ENCODE peak calls at places on chromosomes 11 and 22, in ten cellular contexts. P is NCI-H1417 treated with DMSO at 0.1 percent for 48 hours; R is OCI-M1; S is NCI-H774; O is foreskin fibroblast; U is stimulated activated CD4-positive, alpha-beta T cell treated with anti-CD3 and anti-CD28 coated beads, Interleukin-1b, Interleukin-23, amount 100 ng/mL, for 24 hours; W is RWPE1; B is fibroblast of gingiva; M is lung; T is adrenal gland. X is an unnamed sample.

GRCh38 chr11:94060401-94060800 is 39.2 kb downstream of the HEPHL1 start:
- DNase-seq in S (no peak), R (peak), O (no peak), W (peak), B (no peak), M (no peak), P (no peak), T (no peak), U (no peak), X (no peak)

GRCh38 chr11:44005956-44006355 is 41.8 kb upstream of the ACCSL start:
- DNase-seq in P (no peak), B (no peak), R (no peak), W (no peak), T (no peak), U (no peak), O (no peak), M (no peak), S (no peak), X (peak)

GRCh38 chr11:6377902-6378694 is 12.2 kb upstream of the SMPD1 start:
- DNase-seq in O (no peak), B (no peak), S (no peak), U (no peak), T (no peak), P (no peak), W (no peak), R (peak), M (no peak), X (no peak)

GRCh38 chr11:13772223-13773046 is 104.0 kb downstream of the FAR1 start:
- DNase-seq in M (no peak), W (peak), U (no peak), B (peak), S (peak), P (peak), R (peak), O (peak), T (peak), X (no peak)

GRCh38 chr11:94400839-94401772 is at the start of gene GPR83:
- DNase-seq in P (peak), B (no peak), R (no peak), T (no peak), S (no peak), O (no peak), W (no peak), M (no peak), U (no peak), X (no peak)

GRCh38 chr11:100639140-100639539 is 47.9 kb upstream of the ARHGAP42 start:
- DNase-seq in U (no peak), W (no peak), R (no peak), S (no peak), O (no peak), T (no peak), B (peak), P (no peak), M (no peak), X (no peak)

GRCh38 chr11:46036969-46037368 is 84.3 kb downstream of the PHF21A start:
- DNase-seq in P (no peak), W (no peak), B (no peak), U (no peak), O (no peak), S (no peak), M (no peak), T (no peak), R (no peak), X (no peak)

GRCh38 chr11:122294041-122294440 is 178.0 kb upstream of the BLID start:
- DNase-seq in P (no peak), R (no peak), B (no peak), M (no peak), W (no peak), S (no peak), T (no peak), O (no peak), U (no peak), X (no peak)

GRCh38 chr22:19705181-19705934 is 8.9 kb upstream of the SEPTIN5 start:
- DNase-seq in S (no peak), P (no peak), W (no peak), R (no peak), B (no peak), O (no peak), M (no peak), U (no peak), T (no peak), X (no peak)

GRCh38 chr11:118098996-118099837 is 12.5 kb upstream of the SMIM35 start:
- DNase-seq in U (no peak), P (peak), M (no peak), O (no peak), S (no peak), T (no peak), R (peak), B (no peak), W (no peak), X (no peak)

GRCh38 chr11:12189543-12190235 is 79.3 kb downstream of the MICAL2 start:
- DNase-seq in W (peak), R (no peak), M (no peak), U (no peak), T (no peak), B (no peak), S (no peak), O (no peak), P (no peak), X (no peak)

GRCh38 chr22:35591696-35592417 is 25.3 kb downstream of the MB start:
- DNase-seq in U (no peak), P (no peak), R (no peak), B (no peak), O (no peak), W (no peak), T (no peak), M (no peak), S (no peak), X (no peak)

GRCh38 chr22:30705710-30706651 is 11.3 kb downstream of the OSBP2 start:
- DNase-seq in U (no peak), B (peak), W (no peak), O (peak), T (peak), P (no peak), S (no peak), M (no peak), R (no peak), X (no peak)

GRCh38 chr11:79119491-79120284 is 321.1 kb downstream of the TENM4 start:
- DNase-seq in O (no peak), T (no peak), B (no peak), M (no peak), S (no peak), W (no peak), P (no peak), U (no peak), R (no peak), X (no peak)

GRCh38 chr11:64719406-64719805 is 3.6 kb downstream of the NRXN2 start:
- DNase-seq in R (no peak), M (no peak), S (no peak), P (no peak), U (no peak), W (no peak), O (no peak), T (no peak), B (no peak), X (no peak)

GRCh38 chr11:76269661-76270322 is 63.5 kb upstream of the WNT11 start:
- DNase-seq in U (no peak), B (no peak), T (no peak), M (no peak), O (no peak), P (no peak), W (no peak), S (no peak), R (no peak), X (no peak)

GRCh38 chr11:17933710-17934109 is 79.1 kb downstream of the SERGEF start:
- DNase-seq in S (peak), U (no peak), B (no peak), T (no peak), P (no peak), M (no peak), W (no peak), O (no peak), R (no peak), X (no peak)

GRCh38 chr11:22666320-22666699 is at the start of gene GAS2:
- DNase-seq in R (no peak), W (no peak), B (no peak), P (no peak), T (no peak), S (no peak), M (no peak), U (no peak), O (no peak), X (no peak)

GRCh38 chr11:7555067-7555699 is 41.4 kb downstream of the PPFIBP2 start:
- DNase-seq in O (no peak), R (no peak), W (no peak), S (peak), M (no peak), U (no peak), P (no peak), T (peak), B (no peak), X (no peak)

GRCh38 chr11:88117281-88117858 is 57.9 kb downstream of the RAB38 start:
- DNase-seq in B (no peak), R (peak), S (no peak), P (no peak), U (no peak), M (no peak), T (no peak), W (no peak), O (no peak), X (no peak)

GRCh38 chr11:60334005-60334620 is 7.1 kb downstream of the MS4A6E start:
- DNase-seq in U (peak), T (peak), P (peak), R (peak), M (peak), S (no peak), O (no peak), W (peak), B (no peak), X (no peak)

GRCh38 chr22:27717094-27717493 is 84.5 kb downstream of the MN1 start:
- DNase-seq in P (no peak), W (no peak), M (no peak), B (no peak), O (no peak), S (no peak), R (no peak), U (no peak), T (no peak), X (no peak)

GRCh38 chr11:34458566-34458965 is 19.8 kb downstream of the CAT start:
- DNase-seq in R (no peak), T (no peak), B (no peak), W (no peak), U (no peak), O (no peak), P (no peak), S (no peak), M (no peak), X (no peak)

GRCh38 chr11:18010977-18011586 is 1.8 kb downstream of the SERGEF start:
- DNase-seq in S (no peak), U (no peak), M (no peak), P (no peak), T (no peak), O (no peak), W (no peak), R (no peak), B (no peak), X (no peak)

GRCh38 chr11:31802609-31802989 is 8.5 kb downstream of the PAX6 start:
- DNase-seq in W (no peak), B (no peak), M (no peak), P (no peak), S (no peak), T (no peak), U (no peak), O (no peak), R (no peak), X (no peak)

GRCh38 chr11:68115285-68115684 is 5.9 kb downstream of the CHKA start:
- DNase-seq in B (no peak), M (no peak), U (no peak), R (peak), O (no peak), W (no peak), P (no peak), T (peak), S (no peak), X (no peak)

GRCh38 chr11:68655406-68655805 is 28.9 kb upstream of the GAL start:
- DNase-seq in S (no peak), M (no peak), P (no peak), O (no peak), R (no peak), U (no peak), B (no peak), W (no peak), T (no peak), X (no peak)

GRCh38 chr11:23976776-23977380 is 520.0 kb upstream of the LUZP2 start:
- DNase-seq in P (no peak), T (no peak), O (no peak), S (no peak), R (no peak), M (no peak), W (no peak), U (no peak), B (peak), X (no peak)

GRCh38 chr11:69272961-69273461 is 20.9 kb upstream of the MYEOV start:
- DNase-seq in W (no peak), M (no peak), R (no peak), B (no peak), T (no peak), S (no peak), P (no peak), U (no peak), O (no peak), X (no peak)

GRCh38 chr11:66607126-66607834 is 9.2 kb upstream of the RBM14 start:
- DNase-seq in T (peak), S (no peak), W (peak), U (no peak), P (no peak), R (no peak), O (peak), B (peak), M (peak), X (no peak)

GRCh38 chr11:119920666-119921065 is 191.7 kb upstream of the NECTIN1 start:
- DNase-seq in U (no peak), M (no peak), S (no peak), W (no peak), P (no peak), O (no peak), T (no peak), R (no peak), B (no peak), X (no peak)